ENCODE peak calls at places on chromosome X, in four cellular contexts. One of them, this sample, is unnamed.

GRCh38 chrX:38868941-38869378 is 67.7 kb downstream of the MID1IP1 start:
- DNase-seq in fibroblast of mammary gland: peak
- DNase-seq in AG09309: no peak
- DNase-seq in choroid plexus epithelial cell: peak
- DNase-seq in this sample: no peak

GRCh38 chrX:37759878-37760418 is 19.9 kb upstream of the CYBB start:
- DNase-seq in fibroblast of mammary gland: no peak
- DNase-seq in AG09309: no peak
- DNase-seq in choroid plexus epithelial cell: no peak
- DNase-seq in this sample: no peak

GRCh38 chrX:155086961-155087735 is 15.8 kb downstream of the BRCC3 start:
- DNase-seq in fibroblast of mammary gland: no peak
- DNase-seq in AG09309: no peak
- DNase-seq in choroid plexus epithelial cell: no peak
- DNase-seq in this sample: no peak

GRCh38 chrX:147848543-147849448 is 62.9 kb upstream of the FMR1 start:
- DNase-seq in fibroblast of mammary gland: no peak
- DNase-seq in AG09309: no peak
- DNase-seq in choroid plexus epithelial cell: no peak
- DNase-seq in this sample: no peak

GRCh38 chrX:54641530-54641929 is 111.5 kb downstream of the GNL3L start:
- DNase-seq in fibroblast of mammary gland: peak
- DNase-seq in AG09309: no peak
- DNase-seq in choroid plexus epithelial cell: no peak
- DNase-seq in this sample: no peak

GRCh38 chrX:85004255-85004654 is 578 bp downstream of the APOOL start:
- DNase-seq in fibroblast of mammary gland: peak
- DNase-seq in AG09309: no peak
- DNase-seq in choroid plexus epithelial cell: peak
- DNase-seq in this sample: no peak

GRCh38 chrX:45803383-45803921 is 602.8 kb upstream of the DIPK2B start:
- DNase-seq in fibroblast of mammary gland: peak
- DNase-seq in AG09309: peak
- DNase-seq in choroid plexus epithelial cell: peak
- DNase-seq in this sample: no peak

GRCh38 chrX:121030083-121030482 is 17.3 kb upstream of the GLUD2 start:
- DNase-seq in fibroblast of mammary gland: no peak
- DNase-seq in AG09309: no peak
- DNase-seq in choroid plexus epithelial cell: no peak
- DNase-seq in this sample: no peak

GRCh38 chrX:17741123-17741511 is 3.8 kb downstream of the SCML1 start:
- DNase-seq in fibroblast of mammary gland: no peak
- DNase-seq in AG09309: no peak
- DNase-seq in choroid plexus epithelial cell: no peak
- DNase-seq in this sample: no peak

GRCh38 chrX:69163936-69164741 is 1.1 kb downstream of the PJA1 start:
- DNase-seq in fibroblast of mammary gland: no peak
- DNase-seq in AG09309: no peak
- DNase-seq in choroid plexus epithelial cell: peak
- DNase-seq in this sample: peak

GRCh38 chrX:46561931-46562721 is 11.4 kb upstream of the CHST7 start:
- DNase-seq in fibroblast of mammary gland: no peak
- DNase-seq in AG09309: no peak
- DNase-seq in choroid plexus epithelial cell: no peak
- DNase-seq in this sample: no peak

GRCh38 chrX:39162322-39162721 is 361.1 kb downstream of the MID1IP1 start:
- DNase-seq in fibroblast of mammary gland: no peak
- DNase-seq in AG09309: no peak
- DNase-seq in choroid plexus epithelial cell: no peak
- DNase-seq in this sample: peak

GRCh38 chrX:40170830-40171512 is 73.2 kb upstream of the BCOR start:
- DNase-seq in fibroblast of mammary gland: no peak
- DNase-seq in AG09309: no peak
- DNase-seq in choroid plexus epithelial cell: no peak
- DNase-seq in this sample: no peak

GRCh38 chrX:110012818-110013484 is 10.0 kb downstream of the TMEM164 start:
- DNase-seq in fibroblast of mammary gland: no peak
- DNase-seq in AG09309: no peak
- DNase-seq in choroid plexus epithelial cell: no peak
- DNase-seq in this sample: no peak

GRCh38 chrX:100748133-100748532 is 16.2 kb upstream of the SYTL4 start:
- DNase-seq in fibroblast of mammary gland: no peak
- DNase-seq in AG09309: no peak
- DNase-seq in choroid plexus epithelial cell: no peak
- DNase-seq in this sample: no peak

GRCh38 chrX:41692162-41692749 is 3.5 kb downstream of the GPR34 start:
- DNase-seq in fibroblast of mammary gland: peak
- DNase-seq in AG09309: peak
- DNase-seq in choroid plexus epithelial cell: peak
- DNase-seq in this sample: no peak

GRCh38 chrX:109475174-109475891 is 6.6 kb downstream of the GUCY2F start:
- DNase-seq in fibroblast of mammary gland: peak
- DNase-seq in AG09309: no peak
- DNase-seq in choroid plexus epithelial cell: peak
- DNase-seq in this sample: peak

GRCh38 chrX:68304602-68305001 is 128.7 kb downstream of the OPHN1 start:
- DNase-seq in fibroblast of mammary gland: no peak
- DNase-seq in AG09309: no peak
- DNase-seq in choroid plexus epithelial cell: no peak
- DNase-seq in this sample: no peak

GRCh38 chrX:40394302-40394701 is 186.5 kb upstream of the ATP6AP2 start:
- DNase-seq in fibroblast of mammary gland: no peak
- DNase-seq in AG09309: no peak
- DNase-seq in choroid plexus epithelial cell: no peak
- DNase-seq in this sample: no peak

This sample was measured in heart left ventricle.